ENCODE peak calls at places on chromosomes 3 and 15, in nine cellular contexts. X is neural crest cell, G is fibroblast of mammary gland, W is neural progenitor cell, S is AG09319, E is tibial artery, C is K562, K is heart left ventricle, Q is cardiac fibroblast. A is an unnamed sample.

GRCh38 chr3:170346481-170347125 is 10.9 kb upstream of the SKIL start:
- DNase-seq in C (no peak), E (no peak), S (peak; percentile 30), W (no peak), Q (no peak), G (no peak), X (no peak), K (no peak), A (no peak)

GRCh38 chr15:101614001-101614585 is 38.1 kb downstream of the TM2D3 start:
- DNase-seq in K (no peak), G (no peak), S (no peak), Q (no peak), W (no peak), E (no peak), X (no peak), C (no peak), A (no peak)

GRCh38 chr3:125087768-125088391 is 32.1 kb upstream of the HEG1 start:
- DNase-seq in X (no peak), E (no peak), Q (peak; percentile 54), K (no peak), G (peak; percentile 70), C (no peak), S (no peak), W (no peak), A (no peak)

GRCh38 chr3:147507638-147508286 is 98.6 kb downstream of the ZIC1 start:
- DNase-seq in C (no peak), G (peak; percentile 85), S (no peak), E (peak; percentile 22), K (no peak), W (no peak), Q (peak; percentile 76), X (no peak), A (no peak)

GRCh38 chr3:169082634-169083033 is 580.9 kb downstream of the MECOM start:
- DNase-seq in S (no peak), C (no peak), X (no peak), W (no peak), E (no peak), G (no peak), K (no peak), Q (no peak), A (no peak)

GRCh38 chr3:35936571-35936970 is 297.2 kb downstream of the ARPP21 start:
- DNase-seq in W (no peak), C (no peak), X (no peak), E (no peak), Q (peak; percentile 68), G (peak; percentile 66), K (no peak), S (peak; percentile 34), A (no peak)

GRCh38 chr3:72763751-72764440 is 84.3 kb downstream of the SHQ1 start:
- DNase-seq in Q (no peak), G (no peak), X (no peak), C (no peak), S (no peak), W (no peak), K (peak; percentile 36), E (no peak), A (no peak)

GRCh38 chr3:147237991-147238390 is 168.4 kb downstream of the ZIC4 start:
- DNase-seq in W (no peak), X (no peak), S (no peak), Q (no peak), G (no peak), K (no peak), C (no peak), E (no peak), A (no peak)

GRCh38 chr15:36831125-36831914 is 251.9 kb downstream of the CDIN1 start:
- DNase-seq in K (no peak), E (no peak), W (no peak), S (peak; percentile 14), X (no peak), Q (no peak), G (peak; percentile 89), C (no peak), A (peak; percentile 67)

GRCh38 chr15:49621327-49622210 is 721 bp downstream of the DTWD1 start:
- DNase-seq in X (no peak), E (no peak), S (no peak), K (no peak), G (peak; percentile 35), Q (peak; percentile 29), W (no peak), C (peak; percentile 31), A (no peak)

GRCh38 chr15:49624046-49624445 is 3.2 kb downstream of the DTWD1 start:
- DNase-seq in Q (peak; percentile 32), X (no peak), S (peak; percentile 48), C (no peak), E (no peak), K (no peak), G (peak; percentile 72), W (no peak), A (no peak)

GRCh38 chr15:49620174-49620573 is 444 bp downstream of the FAM227B start:
- DNase-seq in X (no peak), K (no peak), E (no peak), G (peak; percentile 65), S (no peak), W (no peak), Q (peak; percentile 84), C (peak; percentile 20), A (no peak)

GRCh38 chr15:49620658-49621326 is at the start of the genes DTWD1 and FAM227B:
- DNase-seq in C (peak; percentile 98), S (peak; percentile 97), G (peak; percentile 97), W (peak; percentile 98), E (peak; percentile 96), K (peak; percentile 99), Q (peak; percentile 100), X (peak; percentile 81), A (peak; percentile 99)

DNA sequence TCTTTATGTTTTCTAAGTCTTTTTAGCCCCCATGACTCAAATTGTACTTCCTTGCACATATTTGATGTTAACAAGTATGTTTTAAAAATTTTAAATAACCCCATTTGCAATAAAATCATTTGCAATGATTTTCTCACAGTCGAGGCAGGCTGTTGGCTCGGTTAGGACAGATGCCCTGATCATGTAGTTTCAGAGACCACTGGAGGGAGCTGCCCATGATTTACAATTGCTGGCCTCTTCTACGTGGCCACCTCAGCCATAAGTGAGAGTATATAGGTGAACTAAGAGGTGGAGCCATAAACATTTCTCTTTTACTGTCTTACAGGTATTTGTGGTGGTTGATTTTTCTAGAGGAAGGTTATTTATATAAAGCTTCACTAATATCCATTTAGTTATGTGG is 1.7 kb downstream of the DTWD1 start:
- DNase-seq in W (peak; percentile 45), G (peak; percentile 56), K (no peak), X (no peak), C (peak; percentile 31), S (no peak), Q (peak; percentile 49), E (no peak), A (no peak)
- TF ChIP-seq CTCF in W (peak; percentile 48), G (peak; percentile 31), K (no peak), X (no peak), C (peak; percentile 23), S (peak; percentile 29), Q (no peak), E (no peak), A (no peak)

DNA sequence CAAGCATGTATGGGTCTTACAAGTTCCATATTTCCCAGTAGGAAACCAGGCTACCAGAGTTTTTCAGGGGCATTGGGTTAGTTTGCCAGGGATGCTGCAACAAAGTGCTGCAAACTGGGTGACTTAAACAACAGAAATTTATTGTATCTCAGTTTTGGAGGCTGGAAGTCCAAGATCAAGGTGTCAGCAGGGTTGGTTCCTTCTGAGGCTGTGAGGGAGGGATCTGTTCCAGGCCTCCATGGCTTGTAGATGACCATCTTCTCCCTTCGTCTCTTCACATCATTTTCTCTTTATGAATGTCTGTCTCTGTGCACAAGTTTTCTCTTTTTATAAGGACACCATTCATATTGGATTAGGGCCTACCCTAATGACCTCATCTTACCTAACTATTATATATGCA is 114.7 kb downstream of the LRRC28 start:
- DNase-seq in S (no peak), W (no peak), E (no peak), K (no peak), C (no peak), G (no peak), Q (no peak), X (no peak), A (no peak)
- TF ChIP-seq CTCF in S (no peak), W (no peak), E (no peak), K (no peak), C (no peak), G (no peak), Q (no peak), X (no peak), A (no peak)

GRCh38 chr3:189632238-189632637 is 1.0 kb downstream of the TP63 start:
- DNase-seq in G (no peak), Q (no peak), X (no peak), S (no peak), W (no peak), E (no peak), C (no peak), K (no peak), A (no peak)

GRCh38 chr3:189631409-189631808 is 220 bp downstream of the TP63 start:
- DNase-seq in Q (no peak), G (no peak), X (no peak), S (no peak), W (no peak), K (no peak), E (no peak), C (no peak), A (no peak)

GRCh38 chr3:189629803-189630455 is 1.3 kb upstream of the TP63 start:
- DNase-seq in X (no peak), K (peak; percentile 42), S (no peak), C (no peak), G (peak; percentile 35), E (no peak), Q (peak; percentile 53), W (no peak), A (peak; percentile 38)

GRCh38 chr3:189631373-189631408 is at the start of gene TP63:
- DNase-seq in Q (no peak), K (no peak), X (no peak), C (no peak), S (no peak), W (no peak), G (no peak), E (no peak), A (no peak)

DNA sequence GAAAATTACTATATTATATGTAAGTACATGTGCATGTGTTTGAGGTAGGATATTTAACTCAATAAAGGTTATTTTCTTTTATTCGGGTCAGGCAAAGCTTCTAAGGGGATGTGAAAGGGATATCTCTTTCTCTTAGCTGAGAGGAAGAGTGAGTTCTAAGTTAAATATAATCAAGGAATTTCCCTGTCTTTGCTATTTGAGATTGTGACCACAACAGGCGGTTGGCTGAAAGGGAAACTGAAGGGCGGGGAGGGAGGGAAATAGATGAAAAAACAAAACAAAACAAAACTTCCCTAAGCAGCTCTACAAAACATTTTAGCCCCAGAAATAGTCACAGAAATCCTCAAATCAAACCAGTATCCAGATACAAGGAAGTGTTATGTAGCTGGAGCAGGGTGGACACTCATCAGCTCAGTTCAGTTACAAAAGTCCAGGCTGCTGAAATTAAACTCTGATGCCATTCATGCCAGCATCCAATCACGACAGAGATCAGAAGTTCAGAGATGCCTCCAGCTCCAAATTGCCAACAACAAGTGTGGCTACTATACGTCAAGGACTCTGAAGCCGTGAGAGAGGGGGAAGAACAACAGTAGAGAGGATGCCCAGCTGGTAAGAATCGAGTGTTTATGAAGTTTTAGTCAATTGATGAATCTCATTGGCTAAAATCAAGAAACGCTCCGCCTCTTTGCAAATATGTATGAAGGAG is 369 bp upstream of the TP63 start:
- DNase-seq in C (no peak), W (no peak), G (no peak), K (no peak), E (no peak), S (no peak), Q (peak; percentile 6), X (no peak), A (peak; percentile 41)
- TF ChIP-seq CTCF in C (no peak), W (no peak), G (no peak), K (no peak), E (no peak), S (no peak), Q (no peak), X (no peak), A (no peak)

GRCh38 chr15:83657549-83657948 is 3.6 kb downstream of the ADAMTSL3 start:
- DNase-seq in X (no peak), C (peak; percentile 30), S (no peak), G (peak; percentile 6), Q (no peak), K (no peak), E (no peak), W (peak; percentile 48), A (no peak)
- TF ChIP-seq CTCF in X (peak; percentile 42), C (peak; percentile 53), S (no peak), G (peak; percentile 25), Q (peak; percentile 25), K (no peak), E (no peak), W (peak; percentile 60), A (peak; percentile 49)

A was measured in GM06990.